ENCODE peak calls at places on chromosome 18, in five cellular contexts. L is NCI-H2081, M is GM03348, O is dermis blood vessel endothelial cell, G is neural progenitor cell. V is an unnamed sample.

GRCh38 chr18:68299906-68300305 is 415.0 kb downstream of the TMX3 start:
- DNase-seq in M (no peak), L (no peak), O (no peak), G (no peak), V (no peak)

GRCh38 chr18:8460748-8461147 is 148.5 kb upstream of the RAB12 start:
- DNase-seq in L (no peak), O (no peak), G (no peak), M (no peak), V (no peak)

GRCh38 chr18:36468161-36468560 is 170.6 kb downstream of the FHOD3 start:
- DNase-seq in O (no peak), M (no peak), G (no peak), L (no peak), V (no peak)

GRCh38 chr18:11728247-11728646 is 39.2 kb downstream of the GNAL start:
- DNase-seq in M (no peak), L (no peak), G (peak; percentile 60), O (peak; percentile 17), V (no peak)

GRCh38 chr18:36580266-36580665 is 248.5 kb downstream of the TPGS2 start:
- DNase-seq in L (no peak), O (no peak), G (no peak), M (peak; percentile 61), V (no peak)

GRCh38 chr18:58863539-58864145 is 1.0 kb upstream of the ZNF532 start:
- DNase-seq in G (peak; percentile 87), M (peak; percentile 73), O (peak; percentile 58), L (no peak), V (no peak)

GRCh38 chr18:615773-616172 is 19.0 kb downstream of the CLUL1 start:
- DNase-seq in O (no peak), L (no peak), M (no peak), G (no peak), V (peak; percentile 33)

GRCh38 chr18:26268454-26268853 is 42.2 kb downstream of the TAF4B start:
- DNase-seq in O (no peak), G (no peak), L (no peak), M (no peak), V (no peak)

GRCh38 chr18:3449702-3450357 is at the start of gene TGIF1:
- DNase-seq in G (peak; percentile 92), O (peak; percentile 79), M (peak; percentile 82), L (peak; percentile 75), V (no peak)

GRCh38 chr18:61502472-61502871 is 169.2 kb downstream of the CDH20 start:
- DNase-seq in M (peak; percentile 83), L (peak; percentile 63), O (peak; percentile 80), G (peak; percentile 82), V (peak; percentile 1)

GRCh38 chr18:50709215-50709614 is 110.6 kb downstream of the MRO start:
- DNase-seq in O (no peak), M (no peak), G (peak; percentile 49), L (no peak), V (no peak)

GRCh38 chr18:49898421-49898820 is 85.1 kb upstream of the ACAA2 start:
- DNase-seq in O (peak; percentile 88), L (no peak), M (peak; percentile 62), G (peak; percentile 86), V (no peak)

GRCh38 chr18:55110436-55110835 is 151.2 kb upstream of the CCDC68 start:
- DNase-seq in O (peak; percentile 80), L (no peak), M (no peak), G (no peak), V (no peak)

GRCh38 chr18:76231402-76231801 is 263.6 kb downstream of the ZNF516 start:
- DNase-seq in M (no peak), O (no peak), L (no peak), G (no peak), V (no peak)

GRCh38 chr18:26510337-26510736 is 38.0 kb downstream of the KCTD1 start:
- DNase-seq in L (no peak), G (no peak), O (no peak), M (peak; percentile 29), V (no peak)

GRCh38 chr18:55840601-55841170 is 252.7 kb upstream of the TCF4 start:
- DNase-seq in M (no peak), L (no peak), O (no peak), G (no peak), V (no peak)

GRCh38 chr18:7116001-7116831 is 1.4 kb downstream of the LAMA1 start:
- DNase-seq in G (peak; percentile 90), L (no peak), M (peak; percentile 29), O (peak; percentile 3), V (no peak)

GRCh38 chr18:21599585-21600525 is 649 bp downstream of the ESCO1 start:
- DNase-seq in L (peak; percentile 48), G (peak; percentile 87), M (peak; percentile 71), O (peak; percentile 64), V (no peak)

GRCh38 chr18:44909191-44909719 is 228.6 kb downstream of the SETBP1 start:
- DNase-seq in L (no peak), G (no peak), M (no peak), O (no peak), V (no peak)

GRCh38 chr18:68262697-68263293 is 452.1 kb downstream of the TMX3 start:
- DNase-seq in O (no peak), L (no peak), G (no peak), M (peak; percentile 59), V (no peak)

GRCh38 chr18:7174359-7175107 is 56.4 kb upstream of the LRRC30 start:
- DNase-seq in G (peak; percentile 39), M (no peak), O (no peak), L (no peak), V (no peak)

GRCh38 chr18:62284637-62285036 is 40.5 kb upstream of the TNFRSF11A start:
- DNase-seq in G (no peak), O (no peak), L (no peak), M (no peak), V (no peak)

GRCh38 chr18:9719421-9719981 is 11.4 kb downstream of the RAB31 start:
- DNase-seq in O (peak; percentile 67), L (peak; percentile 30), G (no peak), M (peak; percentile 75), V (no peak)

V was measured in SHP77 treated with DMSO at 0.1 percent for 48 hours.